ENCODE peak calls at places on chromosome 22, in five cellular contexts. H, V, Y, L and G are unnamed samples.

GRCh38 chr22:39244496-39245129 is at the start of gene PDGFB:
- DNase-seq in L (no peak), Y (no peak), H (no peak), V (no peak), G (no peak)

GRCh38 chr22:17905445-17905844 is 118.9 kb downstream of the MICAL3 start:
- DNase-seq in Y (no peak), V (no peak), H (no peak), L (no peak), G (no peak)

GRCh38 chr22:23909258-23909898 is 15.2 kb downstream of the MIF start:
- DNase-seq in V (no peak), H (no peak), Y (no peak), L (no peak), G (no peak)

GRCh38 chr22:36026741-36027140 is 1.9 kb downstream of the RBFOX2 start:
- DNase-seq in L (no peak), Y (peak; percentile 5), V (no peak), H (no peak), G (no peak)

GRCh38 chr22:38087855-38088254 is 3.9 kb upstream of the SLC16A8 start:
- DNase-seq in H (no peak), V (no peak), L (no peak), Y (no peak), G (no peak)

GRCh38 chr22:35470903-35471321 is 69.7 kb upstream of the RASD2 start:
- DNase-seq in V (no peak), Y (no peak), H (no peak), L (no peak), G (no peak)

GRCh38 chr22:27349456-27349855 is 452.1 kb downstream of the MN1 start:
- DNase-seq in Y (no peak), H (no peak), V (no peak), L (no peak), G (no peak)

GRCh38 chr22:42611076-42611475 is 3.6 kb downstream of the POLDIP3 start:
- DNase-seq in L (no peak), H (no peak), V (no peak), Y (no peak), G (no peak)

GRCh38 chr22:50057868-50058311 is at the start of gene TTLL8:
- DNase-seq in Y (no peak), L (no peak), V (no peak), H (no peak), G (no peak)

GRCh38 chr22:48823941-48824340 is 1003.7 kb downstream of the BRD1 start:
- DNase-seq in Y (no peak), L (no peak), H (no peak), V (no peak), G (peak; percentile 79)

GRCh38 chr22:49598338-49598737 is 229.3 kb downstream of the BRD1 start:
- DNase-seq in L (no peak), Y (no peak), H (no peak), V (no peak), G (peak; percentile 72)